ENCODE peak calls at places on chromosomes 1 and 21, in ten cellular contexts. One of them, this sample, is unnamed.

GRCh38 chr1:185408675-185409270 is 91.7 kb upstream of the IVNS1ABP start:
- DNase-seq in CD8-positive, alpha-beta T cell: no peak
- DNase-seq in ascending aorta: no peak
- DNase-seq in endodermal cell: no peak
- DNase-seq in H9: no peak
- DNase-seq in dorsolateral prefrontal cortex: no peak
- DNase-seq in GM23338: no peak
- DNase-seq in CD4-positive, alpha-beta T cell: no peak
- DNase-seq in transverse colon: no peak
- DNase-seq in fibroblast of lung: peak; percentile 54
- DNase-seq in this sample: no peak

GRCh38 chr1:198492872-198493271 is 47.6 kb downstream of the ATP6V1G3 start:
- DNase-seq in ascending aorta: no peak
- DNase-seq in CD4-positive, alpha-beta T cell: no peak
- DNase-seq in GM23338: no peak
- DNase-seq in transverse colon: no peak
- DNase-seq in CD8-positive, alpha-beta T cell: no peak
- DNase-seq in fibroblast of lung: peak; percentile 98
- DNase-seq in dorsolateral prefrontal cortex: no peak
- DNase-seq in endodermal cell: no peak
- DNase-seq in H9: no peak
- DNase-seq in this sample: no peak

GRCh38 chr1:213381572-213382084 is 330.6 kb downstream of the RPS6KC1 start:
- DNase-seq in dorsolateral prefrontal cortex: no peak
- DNase-seq in CD4-positive, alpha-beta T cell: no peak
- DNase-seq in transverse colon: no peak
- DNase-seq in endodermal cell: peak; percentile 60
- DNase-seq in H9: no peak
- DNase-seq in CD8-positive, alpha-beta T cell: no peak
- DNase-seq in fibroblast of lung: peak; percentile 45
- DNase-seq in GM23338: no peak
- DNase-seq in ascending aorta: no peak
- DNase-seq in this sample: no peak

GRCh38 chr1:192311281-192311680 is 5.5 kb upstream of the RGS21 start:
- DNase-seq in ascending aorta: no peak
- DNase-seq in H9: no peak
- DNase-seq in dorsolateral prefrontal cortex: no peak
- DNase-seq in GM23338: peak; percentile 5
- DNase-seq in transverse colon: no peak
- DNase-seq in CD8-positive, alpha-beta T cell: no peak
- DNase-seq in endodermal cell: no peak
- DNase-seq in fibroblast of lung: peak; percentile 47
- DNase-seq in CD4-positive, alpha-beta T cell: no peak
- DNase-seq in this sample: no peak

GRCh38 chr1:156511656-156512055 is 11.1 kb upstream of the MEF2D start:
- DNase-seq in transverse colon: peak; percentile 3
- DNase-seq in endodermal cell: no peak
- DNase-seq in fibroblast of lung: no peak
- DNase-seq in CD4-positive, alpha-beta T cell: no peak
- DNase-seq in H9: no peak
- DNase-seq in CD8-positive, alpha-beta T cell: no peak
- DNase-seq in GM23338: no peak
- DNase-seq in dorsolateral prefrontal cortex: no peak
- DNase-seq in ascending aorta: no peak
- DNase-seq in this sample: no peak

GRCh38 chr1:2128189-2128901 is 66.2 kb downstream of the FAAP20 start:
- DNase-seq in GM23338: no peak
- DNase-seq in ascending aorta: no peak
- DNase-seq in dorsolateral prefrontal cortex: peak; percentile 57
- DNase-seq in CD8-positive, alpha-beta T cell: no peak
- DNase-seq in transverse colon: no peak
- DNase-seq in CD4-positive, alpha-beta T cell: no peak
- DNase-seq in H9: no peak
- DNase-seq in fibroblast of lung: peak; percentile 42
- DNase-seq in endodermal cell: no peak
- DNase-seq in this sample: no peak

GRCh38 chr1:152029144-152029936 is 7.5 kb downstream of the S100A11 start:
- DNase-seq in transverse colon: no peak
- DNase-seq in ascending aorta: no peak
- DNase-seq in dorsolateral prefrontal cortex: no peak
- DNase-seq in CD8-positive, alpha-beta T cell: no peak
- DNase-seq in endodermal cell: no peak
- DNase-seq in fibroblast of lung: peak; percentile 14
- DNase-seq in CD4-positive, alpha-beta T cell: no peak
- DNase-seq in GM23338: no peak
- DNase-seq in H9: no peak
- DNase-seq in this sample: no peak

GRCh38 chr1:30232288-30232899 is 491.0 kb downstream of the MATN1 start:
- DNase-seq in CD8-positive, alpha-beta T cell: no peak
- DNase-seq in GM23338: peak; percentile 71
- DNase-seq in H9: peak; percentile 53
- DNase-seq in ascending aorta: no peak
- DNase-seq in CD4-positive, alpha-beta T cell: no peak
- DNase-seq in fibroblast of lung: no peak
- DNase-seq in transverse colon: no peak
- DNase-seq in endodermal cell: peak; percentile 82
- DNase-seq in dorsolateral prefrontal cortex: no peak
- DNase-seq in this sample: no peak

GRCh38 chr1:169102567-169102966 is 3.9 kb upstream of the ATP1B1 start:
- DNase-seq in dorsolateral prefrontal cortex: peak; percentile 64
- DNase-seq in H9: no peak
- DNase-seq in CD4-positive, alpha-beta T cell: no peak
- DNase-seq in CD8-positive, alpha-beta T cell: no peak
- DNase-seq in GM23338: no peak
- DNase-seq in ascending aorta: no peak
- DNase-seq in transverse colon: peak; percentile 17
- DNase-seq in fibroblast of lung: peak; percentile 90
- DNase-seq in endodermal cell: no peak
- DNase-seq in this sample: no peak

GRCh38 chr1:64866689-64867088 is 99.7 kb downstream of the JAK1 start:
- DNase-seq in ascending aorta: no peak
- DNase-seq in transverse colon: no peak
- DNase-seq in dorsolateral prefrontal cortex: no peak
- DNase-seq in H9: no peak
- DNase-seq in CD4-positive, alpha-beta T cell: no peak
- DNase-seq in endodermal cell: no peak
- DNase-seq in CD8-positive, alpha-beta T cell: peak; percentile 19
- DNase-seq in GM23338: no peak
- DNase-seq in fibroblast of lung: no peak
- DNase-seq in this sample: no peak

GRCh38 chr1:172203135-172203823 is 217.2 kb upstream of the C1orf105 start:
- DNase-seq in fibroblast of lung: peak; percentile 52
- DNase-seq in transverse colon: no peak
- DNase-seq in CD4-positive, alpha-beta T cell: no peak
- DNase-seq in ascending aorta: no peak
- DNase-seq in H9: no peak
- DNase-seq in GM23338: no peak
- DNase-seq in CD8-positive, alpha-beta T cell: no peak
- DNase-seq in dorsolateral prefrontal cortex: no peak
- DNase-seq in endodermal cell: no peak
- DNase-seq in this sample: no peak

GRCh38 chr1:1430114-1430982 is 5.1 kb upstream of the VWA1 start:
- DNase-seq in transverse colon: no peak
- DNase-seq in CD8-positive, alpha-beta T cell: no peak
- DNase-seq in CD4-positive, alpha-beta T cell: no peak
- DNase-seq in dorsolateral prefrontal cortex: peak; percentile 80
- DNase-seq in fibroblast of lung: peak; percentile 59
- DNase-seq in endodermal cell: peak; percentile 90
- DNase-seq in GM23338: peak; percentile 74
- DNase-seq in H9: peak; percentile 73
- DNase-seq in ascending aorta: no peak
- DNase-seq in this sample: no peak

GRCh38 chr1:39760074-39761008 is 10.8 kb downstream of the OXCT2 start:
- DNase-seq in transverse colon: no peak
- DNase-seq in GM23338: no peak
- DNase-seq in ascending aorta: no peak
- DNase-seq in CD8-positive, alpha-beta T cell: no peak
- DNase-seq in CD4-positive, alpha-beta T cell: no peak
- DNase-seq in H9: no peak
- DNase-seq in dorsolateral prefrontal cortex: no peak
- DNase-seq in endodermal cell: no peak
- DNase-seq in fibroblast of lung: no peak
- DNase-seq in this sample: no peak

GRCh38 chr1:208497866-208498541 is 253.8 kb upstream of the PLXNA2 start:
- DNase-seq in dorsolateral prefrontal cortex: no peak
- DNase-seq in GM23338: no peak
- DNase-seq in ascending aorta: no peak
- DNase-seq in fibroblast of lung: no peak
- DNase-seq in CD8-positive, alpha-beta T cell: no peak
- DNase-seq in transverse colon: no peak
- DNase-seq in CD4-positive, alpha-beta T cell: no peak
- DNase-seq in H9: no peak
- DNase-seq in endodermal cell: no peak
- DNase-seq in this sample: no peak

GRCh38 chr1:45929257-45929687 is 125.9 kb downstream of the MAST2 start:
- DNase-seq in CD8-positive, alpha-beta T cell: no peak
- DNase-seq in ascending aorta: no peak
- DNase-seq in H9: peak; percentile 61
- DNase-seq in endodermal cell: peak; percentile 88
- DNase-seq in fibroblast of lung: peak; percentile 95
- DNase-seq in CD4-positive, alpha-beta T cell: no peak
- DNase-seq in GM23338: peak; percentile 50
- DNase-seq in dorsolateral prefrontal cortex: no peak
- DNase-seq in transverse colon: no peak
- DNase-seq in this sample: no peak

GRCh38 chr21:37907076-37907475 is 9.2 kb downstream of the KCNJ6 start:
- DNase-seq in transverse colon: no peak
- DNase-seq in CD8-positive, alpha-beta T cell: no peak
- DNase-seq in dorsolateral prefrontal cortex: no peak
- DNase-seq in ascending aorta: no peak
- DNase-seq in fibroblast of lung: no peak
- DNase-seq in endodermal cell: no peak
- DNase-seq in GM23338: no peak
- DNase-seq in CD4-positive, alpha-beta T cell: no peak
- DNase-seq in H9: no peak
- DNase-seq in this sample: no peak

GRCh38 chr1:216807696-216808095 is 84.5 kb upstream of the ESRRG start:
- DNase-seq in transverse colon: no peak
- DNase-seq in CD4-positive, alpha-beta T cell: no peak
- DNase-seq in GM23338: no peak
- DNase-seq in H9: no peak
- DNase-seq in fibroblast of lung: peak; percentile 76
- DNase-seq in dorsolateral prefrontal cortex: no peak
- DNase-seq in CD8-positive, alpha-beta T cell: no peak
- DNase-seq in endodermal cell: no peak
- DNase-seq in ascending aorta: no peak
- DNase-seq in this sample: no peak

GRCh38 chr21:41873005-41873404 is 6.1 kb downstream of the PRDM15 start:
- DNase-seq in CD4-positive, alpha-beta T cell: no peak
- DNase-seq in endodermal cell: no peak
- DNase-seq in fibroblast of lung: no peak
- DNase-seq in CD8-positive, alpha-beta T cell: no peak
- DNase-seq in ascending aorta: no peak
- DNase-seq in transverse colon: no peak
- DNase-seq in H9: no peak
- DNase-seq in GM23338: peak; percentile 57
- DNase-seq in dorsolateral prefrontal cortex: no peak
- DNase-seq in this sample: no peak
- H3K27ac ChIP-seq in CD4-positive, alpha-beta T cell: no peak overlapping the region
- H3K27ac ChIP-seq in endodermal cell: no peak overlapping the region
- H3K27ac ChIP-seq in fibroblast of lung: no peak overlapping the region
- H3K27ac ChIP-seq in CD8-positive, alpha-beta T cell: no peak overlapping the region
- H3K27ac ChIP-seq in ascending aorta: no peak overlapping the region
- H3K27ac ChIP-seq in transverse colon: no peak overlapping the region
- H3K27ac ChIP-seq in H9: no peak overlapping the region
- H3K27ac ChIP-seq in GM23338: no peak overlapping the region
- H3K27ac ChIP-seq in dorsolateral prefrontal cortex: no peak overlapping the region
- H3K27ac ChIP-seq in this sample: no peak overlapping the region

GRCh38 chr1:219067350-219067712 is 106.3 kb upstream of the LYPLAL1 start:
- DNase-seq in endodermal cell: no peak
- DNase-seq in ascending aorta: no peak
- DNase-seq in transverse colon: no peak
- DNase-seq in CD8-positive, alpha-beta T cell: no peak
- DNase-seq in GM23338: no peak
- DNase-seq in fibroblast of lung: no peak
- DNase-seq in CD4-positive, alpha-beta T cell: no peak
- DNase-seq in H9: no peak
- DNase-seq in dorsolateral prefrontal cortex: no peak
- DNase-seq in this sample: no peak
- TF ChIP-seq CTCF in endodermal cell: no peak
- TF ChIP-seq CTCF in ascending aorta: no peak
- TF ChIP-seq CTCF in transverse colon: no peak
- TF ChIP-seq CTCF in CD8-positive, alpha-beta T cell: no peak
- TF ChIP-seq CTCF in GM23338: no peak
- TF ChIP-seq CTCF in fibroblast of lung: no peak
- TF ChIP-seq CTCF in CD4-positive, alpha-beta T cell: no peak
- TF ChIP-seq CTCF in H9: no peak
- TF ChIP-seq CTCF in dorsolateral prefrontal cortex: no peak
- TF ChIP-seq CTCF in this sample: no peak

GRCh38 chr1:76425104-76425842 is 350.7 kb downstream of the ST6GALNAC3 start:
- DNase-seq in dorsolateral prefrontal cortex: no peak
- DNase-seq in fibroblast of lung: no peak
- DNase-seq in endodermal cell: peak; percentile 48
- DNase-seq in transverse colon: no peak
- DNase-seq in GM23338: no peak
- DNase-seq in ascending aorta: no peak
- DNase-seq in CD4-positive, alpha-beta T cell: no peak
- DNase-seq in CD8-positive, alpha-beta T cell: no peak
- DNase-seq in H9: no peak
- DNase-seq in this sample: no peak
- H3K27ac ChIP-seq in dorsolateral prefrontal cortex: no peak overlapping the region
- H3K27ac ChIP-seq in fibroblast of lung: no peak overlapping the region
- H3K27ac ChIP-seq in endodermal cell: no peak overlapping the region
- H3K27ac ChIP-seq in transverse colon: no peak overlapping the region
- H3K27ac ChIP-seq in GM23338: no peak overlapping the region
- H3K27ac ChIP-seq in ascending aorta: peak overlapping the region; percentile 57
- H3K27ac ChIP-seq in CD4-positive, alpha-beta T cell: no peak overlapping the region
- H3K27ac ChIP-seq in CD8-positive, alpha-beta T cell: no peak overlapping the region
- H3K27ac ChIP-seq in H9: no peak overlapping the region
- H3K27ac ChIP-seq in this sample: no peak overlapping the region

GRCh38 chr1:16162163-16162822 is 6.4 kb upstream of the EPHA2 start:
- DNase-seq in ascending aorta: no peak
- DNase-seq in GM23338: peak; percentile 93
- DNase-seq in fibroblast of lung: no peak
- DNase-seq in CD8-positive, alpha-beta T cell: peak; percentile 72
- DNase-seq in transverse colon: peak; percentile 73
- DNase-seq in H9: peak; percentile 89
- DNase-seq in endodermal cell: peak; percentile 92
- DNase-seq in dorsolateral prefrontal cortex: no peak
- DNase-seq in CD4-positive, alpha-beta T cell: peak; percentile 63
- DNase-seq in this sample: no peak

GRCh38 chr1:16156848-16157495 is 1.1 kb upstream of the EPHA2 start:
- DNase-seq in GM23338: no peak
- DNase-seq in H9: no peak
- DNase-seq in transverse colon: no peak
- DNase-seq in dorsolateral prefrontal cortex: no peak
- DNase-seq in fibroblast of lung: peak; percentile 80
- DNase-seq in CD8-positive, alpha-beta T cell: no peak
- DNase-seq in ascending aorta: no peak
- DNase-seq in endodermal cell: peak; percentile 74
- DNase-seq in CD4-positive, alpha-beta T cell: no peak
- DNase-seq in this sample: no peak

GRCh38 chr1:16158025-16158424 is 2.2 kb upstream of the EPHA2 start:
- DNase-seq in GM23338: no peak
- DNase-seq in ascending aorta: no peak
- DNase-seq in fibroblast of lung: no peak
- DNase-seq in CD8-positive, alpha-beta T cell: no peak
- DNase-seq in CD4-positive, alpha-beta T cell: no peak
- DNase-seq in transverse colon: no peak
- DNase-seq in H9: no peak
- DNase-seq in endodermal cell: no peak
- DNase-seq in dorsolateral prefrontal cortex: no peak
- DNase-seq in this sample: no peak

GRCh38 chr1:16161717-16162116 is 5.8 kb upstream of the EPHA2 start:
- DNase-seq in fibroblast of lung: no peak
- DNase-seq in transverse colon: no peak
- DNase-seq in ascending aorta: no peak
- DNase-seq in endodermal cell: no peak
- DNase-seq in H9: no peak
- DNase-seq in CD8-positive, alpha-beta T cell: no peak
- DNase-seq in dorsolateral prefrontal cortex: no peak
- DNase-seq in CD4-positive, alpha-beta T cell: no peak
- DNase-seq in GM23338: no peak
- DNase-seq in this sample: no peak

GRCh38 chr1:16158993-16159831 is 3.3 kb upstream of the EPHA2 start:
- DNase-seq in dorsolateral prefrontal cortex: no peak
- DNase-seq in CD8-positive, alpha-beta T cell: no peak
- DNase-seq in ascending aorta: no peak
- DNase-seq in H9: no peak
- DNase-seq in CD4-positive, alpha-beta T cell: no peak
- DNase-seq in transverse colon: peak; percentile 62
- DNase-seq in fibroblast of lung: no peak
- DNase-seq in endodermal cell: no peak
- DNase-seq in GM23338: no peak
- DNase-seq in this sample: no peak
- TF ChIP-seq CTCF in dorsolateral prefrontal cortex: no peak
- TF ChIP-seq CTCF in CD8-positive, alpha-beta T cell: no peak
- TF ChIP-seq CTCF in ascending aorta: no peak
- TF ChIP-seq CTCF in H9: no peak
- TF ChIP-seq CTCF in CD4-positive, alpha-beta T cell: no peak
- TF ChIP-seq CTCF in transverse colon: no peak
- TF ChIP-seq CTCF in fibroblast of lung: no peak
- TF ChIP-seq CTCF in endodermal cell: no peak
- TF ChIP-seq CTCF in GM23338: no peak
- TF ChIP-seq CTCF in this sample: no peak